ENCODE peak calls at places on chromosome 11, in six cellular contexts. U is cardiac fibroblast; H is stimulated activated CD4-positive, alpha-beta T cell treated with anti-CD3 and anti-CD28 coated beads, Interleukin-1b, Interleukin-23, amount 100 ng/mL, for 1 hour; W is HCT116; C is activated T-cell treated with anti-CD3 and anti-CD28 coated beads for 1 hour; F is SHP77. J is an unnamed sample.

GRCh38 chr11:107969219-107969618 is 39.5 kb upstream of the CUL5 start:
- DNase-seq in U (no peak), H (no peak), W (peak; percentile 7), C (no peak), F (no peak), J (no peak)

GRCh38 chr11:62554377-62554776 is 7.8 kb upstream of the AHNAK start:
- DNase-seq in U (no peak), H (no peak), W (no peak), C (no peak), F (no peak), J (no peak)

GRCh38 chr11:34181856-34182405 is 76.5 kb downstream of the NAT10 start:
- DNase-seq in U (no peak), H (no peak), W (no peak), C (no peak), F (no peak), J (no peak)

GRCh38 chr11:4830909-4831308 is 9.8 kb downstream of the OR51F2 start:
- DNase-seq in U (no peak), H (no peak), W (no peak), C (no peak), F (no peak), J (no peak)

GRCh38 chr11:2140411-2141400 is 1.5 kb upstream of the IGF2 start:
- DNase-seq in U (no peak), H (no peak), W (no peak), C (no peak), F (no peak), J (no peak)

GRCh38 chr11:64163951-64164350 is 2.0 kb downstream of the MACROD1 start:
- DNase-seq in U (no peak), H (no peak), W (no peak), C (no peak), F (no peak), J (no peak)

GRCh38 chr11:61273151-61274078 is 21.7 kb downstream of the VWCE start:
- DNase-seq in U (no peak), H (no peak), W (no peak), C (no peak), F (no peak), J (no peak)

GRCh38 chr11:35633827-35634226 is 15.6 kb downstream of the FJX1 start:
- DNase-seq in U (no peak), H (no peak), W (no peak), C (no peak), F (no peak), J (no peak)

GRCh38 chr11:10451399-10452116 is 3.5 kb upstream of the AMPD3 start:
- DNase-seq in U (no peak), H (no peak), W (no peak), C (no peak), F (no peak), J (peak; percentile 85)

GRCh38 chr11:25615841-25616240 is 716.1 kb upstream of the ANO3 start:
- DNase-seq in U (no peak), H (no peak), W (no peak), C (no peak), F (no peak), J (no peak)

GRCh38 chr11:120170741-120171261 is 32.9 kb upstream of the TRIM29 start:
- DNase-seq in U (no peak), H (no peak), W (no peak), C (no peak), F (no peak), J (no peak)

GRCh38 chr11:106470230-106470629 is 392.8 kb downstream of the AASDHPPT start:
- DNase-seq in U (no peak), H (no peak), W (no peak), C (no peak), F (no peak), J (no peak)

GRCh38 chr11:109037856-109038780 is 373.2 kb downstream of the DDX10 start:
- DNase-seq in U (peak; percentile 91), H (no peak), W (no peak), C (no peak), F (no peak), J (no peak)

GRCh38 chr11:103662880-103663279 is 373.6 kb upstream of the DDI1 start:
- DNase-seq in U (no peak), H (no peak), W (no peak), C (no peak), F (no peak), J (no peak)

GRCh38 chr11:61082931-61083531 is 19.3 kb upstream of the CD5 start:
- DNase-seq in U (no peak), H (no peak), W (no peak), C (no peak), F (no peak), J (no peak)

GRCh38 chr11:1943576-1943975 is 3.6 kb upstream of the MRPL23 start:
- DNase-seq in U (no peak), H (no peak), W (no peak), C (no peak), F (no peak), J (no peak)

GRCh38 chr11:130637566-130637965 is 189.1 kb downstream of the ADAMTS15 start:
- DNase-seq in U (no peak), H (no peak), W (no peak), C (no peak), F (no peak), J (no peak)

GRCh38 chr11:115530752-115531151 is 26.5 kb upstream of the CADM1 start:
- DNase-seq in U (no peak), H (no peak), W (no peak), C (no peak), F (peak; percentile 27), J (no peak)